ENCODE peak calls at places on chromosome 12, in four cellular contexts. C, W, H and O are unnamed samples.

GRCh38 chr12:49655595-49656236 is 32.4 kb downstream of the PRPF40B start:
- DNase-seq in C (no peak), W (no peak), H (no peak), O (no peak)

GRCh38 chr12:128290938-128291337 is 24.0 kb downstream of the TMEM132C start:
- DNase-seq in C (no peak), W (no peak), H (no peak), O (no peak)

GRCh38 chr12:5230151-5230550 is 186.5 kb downstream of the KCNA5 start:
- DNase-seq in C (no peak), W (no peak), H (no peak), O (no peak)

GRCh38 chr12:18578191-18578590 is 159.6 kb downstream of the PLCZ1 start:
- DNase-seq in C (no peak), W (no peak), H (no peak), O (no peak)

GRCh38 chr12:124633269-124633953 is 66.0 kb upstream of the NCOR2 start:
- DNase-seq in C (no peak), W (no peak), H (no peak), O (peak; percentile 24)

GRCh38 chr12:131159660-131160059 is 206.0 kb downstream of the ADGRD1 start:
- DNase-seq in C (no peak), W (no peak), H (no peak), O (peak; percentile 45)

GRCh38 chr12:49537709-49538601 is 875 bp upstream of the KCNH3 start:
- DNase-seq in C (peak; percentile 29), W (no peak), H (no peak), O (peak; percentile 42)

GRCh38 chr12:109153711-109154434 is 37.5 kb downstream of the ACACB start:
- DNase-seq in C (peak; percentile 24), W (no peak), H (no peak), O (no peak)

GRCh38 chr12:124379938-124380754 is 85.3 kb downstream of the RFLNA start:
- DNase-seq in C (peak; percentile 50), W (peak; percentile 81), H (peak; percentile 59), O (no peak)

GRCh38 chr12:108611884-108612415 is 14.1 kb upstream of the TMEM119 start:
- DNase-seq in C (no peak), W (no peak), H (no peak), O (peak; percentile 54)

GRCh38 chr12:76337583-76337982 is 10.6 kb downstream of the BBS10 start:
- DNase-seq in C (no peak), W (no peak), H (no peak), O (no peak)

GRCh38 chr12:52423661-52424503 is 10.3 kb downstream of the KRT75 start:
- DNase-seq in C (no peak), W (no peak), H (no peak), O (no peak)

GRCh38 chr12:69359531-69360347 is at the start of gene YEATS4:
- DNase-seq in C (peak; percentile 93), W (peak; percentile 82), H (peak; percentile 67), O (peak; percentile 94)

GRCh38 chr12:105840384-105840783 is 298.4 kb downstream of the NUAK1 start:
- DNase-seq in C (no peak), W (no peak), H (no peak), O (no peak)

GRCh38 chr12:101552277-101552676 is 42.5 kb upstream of the MYBPC1 start:
- DNase-seq in C (no peak), W (no peak), H (no peak), O (peak; percentile 26)

GRCh38 chr12:94089891-94090290 is 58.5 kb upstream of the PLXNC1 start:
- DNase-seq in C (no peak), W (no peak), H (no peak), O (no peak)

GRCh38 chr12:2582631-2583616 is 211.8 kb upstream of the FKBP4 start:
- DNase-seq in C (peak; percentile 75), W (peak; percentile 42), H (peak; percentile 50), O (peak; percentile 65)

GRCh38 chr12:100986595-100987547 is 192.3 kb downstream of the ANO4 start:
- DNase-seq in C (no peak), W (no peak), H (no peak), O (peak; percentile 78)

GRCh38 chr12:131862600-131862993 is 31.8 kb upstream of the ULK1 start:
- DNase-seq in C (no peak), W (no peak), H (no peak), O (no peak)

GRCh38 chr12:6288235-6288634 is 22.2 kb upstream of the PLEKHG6 start:
- DNase-seq in C (no peak), W (no peak), H (no peak), O (no peak)

GRCh38 chr12:28367993-28368392 is 177.7 kb downstream of the CCDC91 start:
- DNase-seq in C (no peak), W (no peak), H (no peak), O (no peak)
- H3K9me3 ChIP-seq in C (peaks cover 51% of the 10 kb centered on the region), W (peaks cover 29% of the 10 kb centered on the region), H (no peaks in the 10 kb centered on the region), O (peaks cover 51% of the 10 kb centered on the region)

GRCh38 chr12:22979854-22980253 is 354.9 kb downstream of the ETNK1 start:
- DNase-seq in C (no peak), W (no peak), H (no peak), O (no peak)

GRCh38 chr12:22981711-22982110 is 356.7 kb downstream of the ETNK1 start:
- DNase-seq in C (no peak), W (no peak), H (no peak), O (peak; percentile 24)

GRCh38 chr12:22974865-22975264 is 349.9 kb downstream of the ETNK1 start:
- DNase-seq in C (no peak), W (no peak), H (no peak), O (peak; percentile 35)

GRCh38 chr12:22982635-22983034 is 357.7 kb downstream of the ETNK1 start:
- DNase-seq in C (no peak), W (no peak), H (no peak), O (no peak)

DNA sequence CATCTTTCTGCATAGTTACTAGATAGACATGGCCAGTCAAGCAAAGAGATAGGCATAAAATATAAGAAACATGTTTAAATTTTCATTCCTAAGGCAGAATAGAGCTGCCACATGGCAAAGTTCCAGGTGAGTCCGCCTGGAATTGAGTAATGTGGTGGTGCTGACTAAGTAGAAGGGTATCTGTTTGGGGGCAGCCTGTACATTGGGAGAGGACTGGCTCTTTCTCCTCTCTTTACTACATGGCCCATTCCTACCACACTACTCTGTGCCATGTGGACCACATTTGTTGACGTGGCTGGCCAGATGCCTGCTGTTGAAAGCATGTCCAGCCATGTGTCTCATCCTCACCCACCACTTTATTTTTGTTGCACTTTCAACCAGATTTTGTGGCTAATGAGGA is 354.0 kb downstream of the ETNK1 start:
- DNase-seq in C (no peak), W (no peak), H (no peak), O (no peak)
- H3K27ac ChIP-seq in C (no peak overlapping the region), W (no peak overlapping the region), H (no peak overlapping the region), O (no peak overlapping the region)

DNA sequence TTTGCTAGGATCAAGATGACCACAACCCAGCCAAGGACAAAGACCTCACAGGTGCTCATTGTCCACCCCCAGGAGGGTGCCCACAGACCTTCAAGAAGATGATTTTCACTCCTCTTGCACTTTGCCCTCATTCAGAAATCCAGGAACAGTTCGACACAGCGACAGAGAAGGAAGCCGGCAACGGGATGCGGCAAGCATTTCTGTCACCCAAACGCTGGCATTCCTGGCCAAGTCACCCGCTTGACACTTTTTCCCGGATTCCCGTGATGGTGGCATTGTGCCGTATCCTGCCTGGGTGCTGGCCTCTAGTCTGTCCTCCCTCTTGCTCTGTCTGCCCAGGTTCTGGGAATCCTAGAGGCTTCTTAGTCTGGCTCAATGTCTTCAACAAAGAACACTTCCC is 770.4 kb upstream of the ALG10B start:
- DNase-seq in C (no peak), W (no peak), H (no peak), O (no peak)
- H3K9me3 ChIP-seq in C (peaks cover 79% of the 10 kb centered on the region), W (no peaks in the 10 kb centered on the region), H (no peaks in the 10 kb centered on the region), O (no peaks in the 10 kb centered on the region)

GRCh38 chr12:20366776-20367409 is 1.4 kb upstream of the PDE3A start:
- DNase-seq in C (no peak), W (no peak), H (no peak), O (no peak)

GRCh38 chr12:20369164-20370000 is 1.0 kb downstream of the PDE3A start:
- DNase-seq in C (peak; percentile 27), W (peak; percentile 80), H (peak; percentile 35), O (peak; percentile 49)

GRCh38 chr12:20370001-20370381 is 1.7 kb downstream of the PDE3A start:
- DNase-seq in C (no peak), W (peak; percentile 46), H (peak; percentile 42), O (no peak)

GRCh38 chr12:20367731-20368652 is at the start of gene PDE3A:
- DNase-seq in C (no peak), W (peak; percentile 71), H (peak; percentile 42), O (peak; percentile 83)

GRCh38 chr12:20368653-20369163 is 371 bp downstream of the PDE3A start:
- DNase-seq in C (no peak), W (peak; percentile 23), H (peak; percentile 8), O (peak; percentile 58)
- H3K27ac ChIP-seq in C (peak overlapping the region; percentile 64), W (peak overlapping the region; percentile 91), H (peak overlapping the region; percentile 71), O (peak overlapping the region; percentile 6)

GRCh38 chr12:132887513-132888341 is at the start of gene CHFR:
- DNase-seq in C (peak; percentile 97), W (peak; percentile 97), H (peak; percentile 89), O (peak; percentile 98)

GRCh38 chr12:132886529-132887477 is 602 bp downstream of the CHFR start:
- DNase-seq in C (peak; percentile 27), W (no peak), H (no peak), O (peak; percentile 45)

DNA sequence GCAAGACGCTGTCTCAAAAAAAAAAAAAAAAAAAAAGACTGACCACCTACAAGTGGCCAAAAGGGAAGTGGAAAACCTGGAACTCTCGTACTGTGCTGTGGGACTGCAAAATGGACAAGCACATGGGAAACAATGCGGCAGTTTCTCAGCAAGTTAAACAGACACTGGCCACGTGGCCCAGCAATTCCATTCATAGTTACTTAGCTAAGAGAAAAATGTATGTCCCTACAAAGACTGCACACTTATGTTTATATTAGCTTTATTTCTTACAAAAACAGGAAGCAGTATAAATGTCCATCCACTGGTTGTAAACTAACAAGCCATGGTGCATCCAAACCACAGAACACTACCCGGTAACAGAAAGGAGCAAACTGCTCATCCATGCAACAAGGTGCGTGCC is 5.6 kb downstream of the CHFR start:
- DNase-seq in C (no peak), W (no peak), H (no peak), O (no peak)
- H3K9me3 ChIP-seq in C (no peaks in the 10 kb centered on the region), W (no peaks in the 10 kb centered on the region), H (no peaks in the 10 kb centered on the region), O (peaks cover 13% of the 10 kb centered on the region)

GRCh38 chr12:24909667-24910066 is 39.2 kb downstream of the BCAT1 start:
- DNase-seq in C (no peak), W (peak; percentile 80), H (peak; percentile 77), O (no peak)
- H3K27ac ChIP-seq in C (no peak overlapping the region), W (no peak overlapping the region), H (no peak overlapping the region), O (no peak overlapping the region)